ENCODE peak calls at places on chromosome 4, in six cellular contexts. H is tibial nerve, P is esophagus squamous epithelium, Y is DMS79, X is tibial artery, Q is WTC11. D is an unnamed sample.

GRCh38 chr4:63553123-63553522 is 856.1 kb downstream of the TECRL start:
- DNase-seq in H (no peak), P (no peak), Y (no peak), X (no peak), Q (no peak), D (no peak)

GRCh38 chr4:57102050-57102564 is 8.1 kb downstream of the IGFBP7 start:
- DNase-seq in H (peak; percentile 43), P (no peak), Y (no peak), X (peak; percentile 65), Q (no peak), D (peak; percentile 82)

GRCh38 chr4:129929052-129929451 is 833.1 kb downstream of the C4orf33 start:
- DNase-seq in H (no peak), P (no peak), Y (no peak), X (no peak), Q (peak; percentile 32), D (no peak)

GRCh38 chr4:23770011-23770410 is 119.8 kb downstream of the PPARGC1A start:
- DNase-seq in H (no peak), P (no peak), Y (no peak), X (no peak), Q (no peak), D (peak; percentile 51)

GRCh38 chr4:80529021-80529420 is 193.5 kb downstream of the CFAP299 start:
- DNase-seq in H (no peak), P (no peak), Y (no peak), X (no peak), Q (no peak), D (no peak)

GRCh38 chr4:170025523-170026252 is 507 bp downstream of the MFAP3L start:
- DNase-seq in H (no peak), P (no peak), Y (no peak), X (no peak), Q (peak; percentile 30), D (peak; percentile 20)

GRCh38 chr4:66182651-66183050 is 512.4 kb upstream of the EPHA5 start:
- DNase-seq in H (no peak), P (no peak), Y (no peak), X (no peak), Q (no peak), D (no peak)

GRCh38 chr4:16669036-16669435 is 229.4 kb downstream of the LDB2 start:
- DNase-seq in H (no peak), P (no peak), Y (no peak), X (peak; percentile 37), Q (no peak), D (peak; percentile 40)

D was measured in AG10803.